ENCODE peak calls at places on chromosomes 11 and 22, in five cellular contexts. T, Z, E, C and I are unnamed samples.

GRCh38 chr11:1073261-1073724 is 1.4 kb upstream of the MUC2 start:
- DNase-seq in T (peak; percentile 76), Z (peak; percentile 86), E (peak; percentile 46), C (peak; percentile 85), I (peak; percentile 75)

GRCh38 chr11:66344550-66345315 is at the start of gene BRMS1:
- DNase-seq in T (peak; percentile 99), Z (peak; percentile 99), E (peak; percentile 97), C (peak; percentile 100), I (peak; percentile 96)

GRCh38 chr22:33917744-33918406 is 2.4 kb downstream of the LARGE1 start:
- DNase-seq in T (no peak), Z (no peak), E (peak; percentile 27), C (no peak), I (no peak)

GRCh38 chr11:69674267-69674885 is 777 bp downstream of the LTO1 start:
- DNase-seq in T (peak; percentile 80), Z (peak; percentile 32), E (peak; percentile 88), C (peak; percentile 66), I (no peak)

GRCh38 chr11:1422481-1422880 is 32.7 kb downstream of the BRSK2 start:
- DNase-seq in T (peak; percentile 7), Z (no peak), E (no peak), C (no peak), I (no peak)

GRCh38 chr11:77299528-77299993 is 1.9 kb downstream of the GDPD4 start:
- DNase-seq in T (peak; percentile 99), Z (no peak), E (peak; percentile 51), C (no peak), I (no peak)

GRCh38 chr22:38453065-38453672 is 1.8 kb downstream of the KCNJ4 start:
- DNase-seq in T (no peak), Z (no peak), E (no peak), C (no peak), I (no peak)

GRCh38 chr22:41178425-41178975 is 26.6 kb upstream of the L3MBTL2 start:
- DNase-seq in T (no peak), Z (no peak), E (no peak), C (no peak), I (no peak)

GRCh38 chr11:6468712-6469495 is 4.8 kb downstream of the TRIM3 start:
- DNase-seq in T (peak; percentile 31), Z (peak; percentile 91), E (peak; percentile 55), C (peak; percentile 84), I (peak; percentile 76)

GRCh38 chr11:10550503-10550902 is 9.5 kb upstream of the RNF141 start:
- DNase-seq in T (peak; percentile 73), Z (no peak), E (peak; percentile 73), C (no peak), I (no peak)

GRCh38 chr11:15266999-15267398 is 152.3 kb downstream of the INSC start:
- DNase-seq in T (no peak), Z (no peak), E (no peak), C (no peak), I (no peak)

GRCh38 chr11:12842933-12843636 is 166.0 kb upstream of the RASSF10 start:
- DNase-seq in T (peak; percentile 8), Z (peak; percentile 60), E (peak; percentile 91), C (no peak), I (no peak)

GRCh38 chr22:26573026-26573662 is 16.8 kb downstream of the TPST2 start:
- DNase-seq in T (no peak), Z (no peak), E (peak; percentile 21), C (peak; percentile 75), I (no peak)

GRCh38 chr11:104320091-104320490 is 156.1 kb upstream of the PDGFD start:
- DNase-seq in T (no peak), Z (no peak), E (peak; percentile 58), C (no peak), I (no peak)

GRCh38 chr22:16966251-16966650 is 41.8 kb downstream of the GAB4 start:
- DNase-seq in T (no peak), Z (no peak), E (no peak), C (no peak), I (no peak)

GRCh38 chr22:16967453-16968217 is 40.4 kb downstream of the GAB4 start:
- DNase-seq in T (no peak), Z (no peak), E (no peak), C (no peak), I (no peak)

GRCh38 chr22:16969508-16970327 is 38.3 kb downstream of the GAB4 start:
- DNase-seq in T (no peak), Z (no peak), E (no peak), C (no peak), I (no peak)

GRCh38 chr22:16970446-16970845 is 37.6 kb downstream of the GAB4 start:
- DNase-seq in T (no peak), Z (no peak), E (no peak), C (no peak), I (no peak)

DNA sequence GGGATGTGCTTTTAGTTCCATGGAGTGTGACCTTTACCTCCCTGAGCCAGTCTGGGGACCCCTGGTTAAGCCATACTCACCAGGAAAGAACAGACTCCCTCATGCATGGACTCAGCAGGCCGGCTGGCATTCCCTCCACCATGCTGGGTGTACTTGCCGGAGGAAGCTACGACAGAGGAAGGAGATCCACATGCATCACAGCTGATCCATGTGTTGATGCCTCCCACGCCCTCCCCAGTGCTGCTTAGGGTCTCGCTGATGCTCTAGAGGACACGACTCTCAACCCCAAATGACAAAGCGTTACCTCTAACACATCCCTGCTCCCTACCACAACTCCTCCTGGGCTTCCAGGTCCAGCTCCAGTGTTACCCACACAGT is 39.8 kb downstream of the GAB4 start:
- DNase-seq in T (no peak), Z (no peak), E (no peak), C (no peak), I (no peak)
- H3K9me3 ChIP-seq in T (no peaks in the 10 kb centered on the region), Z (no peaks in the 10 kb centered on the region), E (no peaks in the 10 kb centered on the region), C (no peaks in the 10 kb centered on the region), I (no peaks in the 10 kb centered on the region)

GRCh38 chr11:126407682-126408288 is 52.3 kb downstream of the ST3GAL4 start:
- DNase-seq in T (no peak), Z (no peak), E (no peak), C (no peak), I (no peak)

GRCh38 chr11:126410649-126411048 is 55.2 kb downstream of the ST3GAL4 start:
- DNase-seq in T (no peak), Z (no peak), E (peak; percentile 48), C (no peak), I (no peak)

GRCh38 chr11:126407101-126407521 is 51.6 kb downstream of the ST3GAL4 start:
- DNase-seq in T (no peak), Z (no peak), E (no peak), C (no peak), I (no peak)

GRCh38 chr11:126408496-126408895 is 53.0 kb downstream of the ST3GAL4 start:
- DNase-seq in T (no peak), Z (no peak), E (no peak), C (no peak), I (no peak)

GRCh38 chr11:126408901-126409670 is 53.6 kb downstream of the ST3GAL4 start:
- DNase-seq in T (no peak), Z (no peak), E (no peak), C (no peak), I (no peak)
- H3K4me1 ChIP-seq in T (peaks cover 32% of the 10 kb centered on the region), Z (peaks cover 6% of the 10 kb centered on the region), E (peaks cover 3% of the 10 kb centered on the region), C (peaks cover 12% of the 10 kb centered on the region), I (no peaks in the 10 kb centered on the region)

DNA sequence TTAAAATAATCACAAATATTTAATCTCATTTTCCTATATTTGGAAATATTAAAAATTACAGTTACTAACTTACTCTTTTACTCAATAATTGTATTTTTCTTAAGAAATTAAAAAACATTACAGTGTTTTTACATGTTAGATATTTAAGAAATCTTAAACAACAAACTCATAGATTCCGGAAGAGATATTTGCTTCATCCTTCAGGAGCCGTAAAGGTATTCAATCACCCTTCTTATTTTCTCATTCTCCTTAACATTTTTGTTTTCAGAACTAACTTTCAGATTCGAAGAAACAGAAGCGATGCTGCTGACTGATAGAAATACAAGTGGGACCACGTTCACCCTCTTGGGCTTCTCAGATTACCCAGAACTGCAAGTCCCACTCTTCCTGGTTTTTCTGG is at the start of gene OR5D18:
- DNase-seq in T (no peak), Z (no peak), E (no peak), C (no peak), I (no peak)
- H3K9me3 ChIP-seq in T (peaks cover 8% of the 10 kb centered on the region), Z (no peaks in the 10 kb centered on the region), E (no peaks in the 10 kb centered on the region), C (no peaks in the 10 kb centered on the region), I (peaks cover 5% of the 10 kb centered on the region)

GRCh38 chr11:67436459-67437081 is 912 bp downstream of the PTPRCAP start:
- DNase-seq in T (no peak), Z (no peak), E (peak; percentile 12), C (no peak), I (no peak)
- H3K4me1 ChIP-seq in T (no peaks in the 10 kb centered on the region), Z (no peaks in the 10 kb centered on the region), E (no peaks in the 10 kb centered on the region), C (peaks cover 3% of the 10 kb centered on the region), I (peaks cover 5% of the 10 kb centered on the region)

GRCh38 chr22:48853627-48854240 is 973.9 kb downstream of the BRD1 start:
- DNase-seq in T (no peak), Z (no peak), E (no peak), C (no peak), I (no peak)
- H3K9me3 ChIP-seq in T (no peaks in the 10 kb centered on the region), Z (no peaks in the 10 kb centered on the region), E (no peaks in the 10 kb centered on the region), C (no peaks in the 10 kb centered on the region), I (no peaks in the 10 kb centered on the region)

GRCh38 chr11:34812905-34813576 is 103.1 kb downstream of the APIP start:
- DNase-seq in T (no peak), Z (no peak), E (no peak), C (no peak), I (no peak)
- H3K4me1 ChIP-seq in T (peaks cover 20% of the 10 kb centered on the region), Z (no peaks in the 10 kb centered on the region), E (no peaks in the 10 kb centered on the region), C (no peaks in the 10 kb centered on the region), I (no peaks in the 10 kb centered on the region)

GRCh38 chr11:132463941-132464340 is 1068.4 kb downstream of the OPCML start:
- DNase-seq in T (no peak), Z (no peak), E (peak; percentile 30), C (no peak), I (no peak)

GRCh38 chr11:132466983-132467382 is 1065.3 kb downstream of the OPCML start:
- DNase-seq in T (no peak), Z (no peak), E (no peak), C (no peak), I (no peak)

GRCh38 chr11:132464939-132465338 is 1067.4 kb downstream of the OPCML start:
- DNase-seq in T (no peak), Z (no peak), E (no peak), C (no peak), I (no peak)
- H3K9me3 ChIP-seq in T (peaks cover 18% of the 10 kb centered on the region), Z (no peaks in the 10 kb centered on the region), E (no peaks in the 10 kb centered on the region), C (no peaks in the 10 kb centered on the region), I (no peaks in the 10 kb centered on the region)